ENCODE peak calls at places on chromosomes 6 and 20, in seven cellular contexts. F is mammary epithelial cell, V is A549, X is IMR-90, I is neural progenitor cell, U is HCT116, Y is fibroblast of lung. J is an unnamed sample.

GRCh38 chr6:1244941-1245340 is 67.0 kb upstream of the FOXQ1 start:
- DNase-seq in U (no peak), V (no peak), I (no peak), X (no peak), F (no peak), Y (no peak), J (no peak)

GRCh38 chr6:130671119-130672104 is 155.8 kb upstream of the SMLR1 start:
- DNase-seq in V (no peak), X (peak), Y (no peak), U (no peak), F (no peak), I (no peak), J (no peak)

GRCh38 chr6:118930680-118931079 is 4.3 kb downstream of the MCM9 start:
- DNase-seq in V (no peak), U (no peak), I (no peak), F (no peak), Y (no peak), X (no peak), J (no peak)

GRCh38 chr6:131255911-131256310 is 120.6 kb downstream of the AKAP7 start:
- DNase-seq in Y (peak), X (no peak), I (no peak), F (peak), U (no peak), V (no peak), J (peak)

GRCh38 chr6:31575335-31575901 is at the start of gene TNF:
- DNase-seq in I (no peak), X (no peak), U (no peak), F (peak), Y (no peak), V (no peak), J (no peak)

GRCh38 chr6:61562098-61562497 is 723.9 kb downstream of the KHDRBS2 start:
- DNase-seq in X (no peak), F (no peak), I (no peak), V (no peak), U (no peak), Y (no peak), J (no peak)

GRCh38 chr6:43951063-43951755 is 176.0 kb downstream of the MRPL14 start:
- DNase-seq in X (no peak), F (no peak), V (peak), Y (no peak), I (peak), U (peak), J (peak)

GRCh38 chr6:158131926-158132325 is 36.1 kb downstream of the SERAC1 start:
- DNase-seq in F (peak), Y (peak), V (peak), X (peak), U (no peak), I (peak), J (no peak)

GRCh38 chr20:45518282-45518681 is 2.9 kb upstream of the SPINT3 start:
- DNase-seq in F (peak), X (no peak), I (no peak), Y (peak), V (no peak), U (no peak), J (peak)

GRCh38 chr20:24736131-24736843 is 212.8 kb upstream of the CST7 start:
- DNase-seq in I (no peak), V (no peak), F (no peak), U (no peak), Y (peak), X (peak), J (no peak)

GRCh38 chr20:20772492-20773047 is 60.1 kb upstream of the RALGAPA2 start:
- DNase-seq in Y (no peak), F (no peak), V (no peak), I (no peak), X (no peak), U (no peak), J (no peak)

GRCh38 chr6:44254957-44255808 is 2.1 kb downstream of the SLC35B2 start:
- DNase-seq in X (no peak), Y (peak), U (no peak), I (no peak), F (peak), V (peak), J (peak)

GRCh38 chr6:149847943-149848267 is 16.3 kb downstream of the LRP11 start:
- DNase-seq in F (no peak), V (no peak), I (no peak), U (no peak), Y (peak), X (no peak), J (no peak)

GRCh38 chr6:4667591-4667990 is 108.6 kb upstream of the CDYL start:
- DNase-seq in X (no peak), V (no peak), F (no peak), Y (no peak), I (no peak), U (no peak), J (no peak)

GRCh38 chr6:7261030-7261841 is 51.8 kb downstream of the SSR1 start:
- DNase-seq in X (peak), Y (peak), V (peak), U (peak), F (peak), I (peak), J (peak)

GRCh38 chr6:16669227-16669626 is 92.0 kb downstream of the ATXN1 start:
- DNase-seq in V (peak), X (peak), F (peak), I (no peak), U (peak), Y (peak), J (peak)

GRCh38 chr6:11093065-11093590 is 506 bp upstream of the SMIM13 start:
- DNase-seq in Y (peak), X (peak), V (peak), F (no peak), U (no peak), I (no peak), J (no peak)

GRCh38 chr6:138545621-138545980 is 46.3 kb upstream of the NHSL1 start:
- DNase-seq in X (peak), F (no peak), U (no peak), Y (peak), V (no peak), I (peak), J (no peak)

GRCh38 chr20:33348136-33348937 is 53.0 kb downstream of the CDK5RAP1 start:
- DNase-seq in V (no peak), Y (no peak), F (no peak), I (peak), U (no peak), X (no peak), J (no peak)

GRCh38 chr20:45318386-45318939 is 10.4 kb upstream of the MATN4 start:
- DNase-seq in I (no peak), Y (no peak), V (no peak), X (no peak), U (no peak), F (no peak), J (no peak)

GRCh38 chr6:152380993-152381898 is 255.9 kb downstream of the SYNE1 start:
- DNase-seq in Y (peak), U (peak), F (peak), V (peak), X (peak), I (peak), J (peak)

GRCh38 chr20:61620174-61620573 is 368.1 kb downstream of the CDH4 start:
- DNase-seq in X (no peak), U (no peak), Y (no peak), I (no peak), F (no peak), V (no peak), J (no peak)

GRCh38 chr6:22466665-22467064 is 102.7 kb upstream of the HDGFL1 start:
- DNase-seq in F (no peak), U (no peak), Y (no peak), V (no peak), X (no peak), I (peak), J (no peak)

GRCh38 chr6:82840571-82840970 is 225.1 kb downstream of the UBE3D start:
- DNase-seq in F (no peak), U (no peak), Y (peak), X (peak), V (no peak), I (no peak), J (no peak)

GRCh38 chr6:2877057-2877882 is 25.8 kb downstream of the SERPINB9 start:
- DNase-seq in X (peak), I (no peak), F (peak), V (peak), U (no peak), Y (peak), J (peak)

GRCh38 chr20:45355209-45355608 is 7.0 kb upstream of the SDC4 start:
- DNase-seq in V (peak), Y (peak), I (no peak), F (peak), X (peak), U (no peak), J (no peak)

GRCh38 chr6:130467146-130467545 is 101.3 kb downstream of the TMEM200A start:
- DNase-seq in Y (no peak), I (no peak), V (no peak), X (no peak), U (no peak), F (no peak), J (no peak)

GRCh38 chr6:141107562-141108160 is 1025.1 kb upstream of the GJE1 start:
- DNase-seq in I (no peak), U (peak), Y (peak), X (peak), F (peak), V (no peak), J (peak)

GRCh38 chr6:130890531-130890950 is 63.3 kb downstream of the SMLR1 start:
- DNase-seq in X (peak), U (no peak), I (no peak), F (no peak), Y (peak), V (no peak), J (no peak)

GRCh38 chr6:64988148-64988547 is 718.9 kb downstream of the EYS start:
- DNase-seq in F (no peak), Y (no peak), X (peak), I (no peak), V (peak), U (no peak), J (no peak)

GRCh38 chr20:56665806-56666205 is 36.7 kb downstream of the TFAP2C start:
- DNase-seq in F (no peak), X (no peak), Y (no peak), I (no peak), V (peak), U (no peak), J (no peak)

GRCh38 chr6:73866305-73866704 is 170.3 kb downstream of the CD109 start:
- DNase-seq in X (no peak), I (no peak), F (no peak), U (no peak), Y (no peak), V (no peak), J (no peak)

GRCh38 chr6:106825156-106825555 is 149.4 kb downstream of the CD24 start:
- DNase-seq in V (peak), I (no peak), U (no peak), Y (peak), X (no peak), F (no peak), J (no peak)

GRCh38 chr20:35009665-35010328 is 54.1 kb downstream of the MYH7B start:
- DNase-seq in V (no peak), X (no peak), I (no peak), F (no peak), Y (no peak), U (no peak), J (no peak)

GRCh38 chr20:61909821-61910220 is 155.9 kb downstream of the TAF4 start:
- DNase-seq in Y (no peak), U (no peak), F (no peak), V (no peak), X (no peak), I (no peak), J (no peak)

GRCh38 chr6:26329763-26330511 is 35.1 kb upstream of the BTN3A2 start:
- DNase-seq in V (peak), F (peak), I (peak), U (no peak), Y (peak), X (peak), J (peak)

GRCh38 chr6:20426177-20427082 is 24.8 kb downstream of the E2F3 start:
- DNase-seq in I (no peak), U (no peak), Y (no peak), F (no peak), X (no peak), V (no peak), J (no peak)

GRCh38 chr6:168636147-168636982 is 195.4 kb downstream of the SMOC2 start:
- DNase-seq in F (no peak), I (peak), U (no peak), V (no peak), Y (no peak), X (no peak), J (no peak)

GRCh38 chr20:45752747-45753146 is 30.6 kb downstream of the SPINT4 start:
- DNase-seq in Y (peak), V (no peak), U (no peak), I (no peak), X (peak), F (peak), J (no peak)

GRCh38 chr6:129632081-129632758 is 77.8 kb downstream of the ARHGAP18 start:
- DNase-seq in F (no peak), Y (no peak), I (no peak), X (no peak), U (no peak), V (no peak), J (no peak)

DNA sequence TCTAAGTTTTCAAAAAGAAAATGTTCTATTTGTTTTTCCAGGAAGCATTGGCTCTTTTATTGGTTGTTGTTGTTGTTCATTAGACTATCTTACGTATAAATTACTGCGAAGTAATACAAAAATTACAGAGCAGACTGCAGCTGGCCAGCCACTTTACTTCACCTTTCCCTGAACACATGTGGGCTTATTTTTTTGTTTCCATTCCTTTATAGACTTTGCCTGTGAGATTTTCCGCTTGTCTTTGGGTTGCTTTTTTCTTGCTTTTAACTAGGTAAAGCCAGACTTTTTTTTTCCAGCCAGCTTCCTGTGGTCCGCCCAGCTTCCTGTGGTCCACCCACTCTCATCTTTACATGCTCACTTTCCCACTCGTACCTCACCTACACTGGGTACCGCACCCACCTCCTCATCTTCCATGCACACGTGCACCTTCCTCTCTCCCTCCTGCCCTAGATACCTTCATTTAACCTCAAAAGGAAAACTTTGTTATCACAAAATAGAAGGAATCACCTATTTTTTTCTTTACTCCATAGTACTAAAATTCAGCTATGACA is 79.0 kb downstream of the IPCEF1 start:
- DNase-seq in U (no peak), I (no peak), Y (no peak), F (no peak), X (no peak), V (no peak), J (no peak)
- H3K4me2 ChIP-seq in U (peak), I (no peak), Y (no peak), F (peak), X (no peak), V (peak), J (peak)

DNA sequence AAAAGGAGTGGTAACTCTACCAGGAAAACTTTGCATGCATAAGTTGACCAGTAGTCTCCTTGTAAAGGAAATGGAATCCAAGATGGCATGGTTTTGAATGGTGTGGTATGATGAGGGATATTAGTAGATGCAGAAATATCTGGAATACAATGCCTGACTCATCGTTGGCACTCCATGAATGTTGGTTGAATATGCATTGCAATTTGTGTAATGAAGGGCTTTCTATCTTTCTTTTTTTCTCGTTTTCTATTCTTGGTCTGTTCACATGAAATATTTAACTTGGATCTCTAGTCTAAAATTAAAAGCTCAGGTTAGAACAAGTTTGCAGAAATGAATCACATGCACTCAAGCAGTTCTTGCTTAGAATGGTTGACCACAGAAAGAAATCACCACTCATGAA is 277.3 kb upstream of the PRND start:
- DNase-seq in U (no peak), I (no peak), V (no peak), X (peak), F (peak), Y (peak), J (no peak)
- H3K27ac ChIP-seq in U (no peak), I (no peak), V (no peak), X (no peak), F (peak), Y (no peak), J (no peak)

DNA sequence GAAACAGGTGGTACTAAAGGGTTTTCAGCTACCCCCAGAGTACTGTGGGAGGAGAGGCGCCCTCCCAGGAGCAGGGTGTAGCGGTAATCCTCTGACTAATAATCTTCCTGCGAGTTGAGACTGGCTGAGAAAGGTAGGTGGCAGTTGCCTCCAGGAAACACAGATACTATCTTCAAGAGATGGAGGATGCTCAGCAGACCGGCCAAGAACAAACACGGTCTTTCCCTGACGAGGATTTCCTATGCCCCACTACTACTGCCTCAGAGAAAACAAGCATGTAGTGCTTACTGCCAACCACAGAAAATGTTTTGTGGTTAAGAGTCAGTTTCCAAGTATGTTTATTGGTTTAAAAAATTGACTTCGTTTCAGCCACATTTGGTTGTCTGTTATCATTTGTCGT is 26.8 kb downstream of the C6orf89 start:
- DNase-seq in V (no peak), Y (peak), U (no peak), I (no peak), X (peak), F (peak), J (peak)
- TF ChIP-seq CTCF in V (no peak), Y (no peak), U (no peak), I (no peak), X (no peak), F (no peak), J (no peak)

GRCh38 chr6:142333431-142333830 is 31.6 kb downstream of the ADGRG6 start:
- DNase-seq in X (no peak), F (no peak), I (no peak), Y (no peak), V (no peak), U (no peak), J (no peak)
- H3K4me2 ChIP-seq in X (no peak), F (no peak), I (no peak), Y (no peak), V (peak), U (peak), J (no peak)

DNA sequence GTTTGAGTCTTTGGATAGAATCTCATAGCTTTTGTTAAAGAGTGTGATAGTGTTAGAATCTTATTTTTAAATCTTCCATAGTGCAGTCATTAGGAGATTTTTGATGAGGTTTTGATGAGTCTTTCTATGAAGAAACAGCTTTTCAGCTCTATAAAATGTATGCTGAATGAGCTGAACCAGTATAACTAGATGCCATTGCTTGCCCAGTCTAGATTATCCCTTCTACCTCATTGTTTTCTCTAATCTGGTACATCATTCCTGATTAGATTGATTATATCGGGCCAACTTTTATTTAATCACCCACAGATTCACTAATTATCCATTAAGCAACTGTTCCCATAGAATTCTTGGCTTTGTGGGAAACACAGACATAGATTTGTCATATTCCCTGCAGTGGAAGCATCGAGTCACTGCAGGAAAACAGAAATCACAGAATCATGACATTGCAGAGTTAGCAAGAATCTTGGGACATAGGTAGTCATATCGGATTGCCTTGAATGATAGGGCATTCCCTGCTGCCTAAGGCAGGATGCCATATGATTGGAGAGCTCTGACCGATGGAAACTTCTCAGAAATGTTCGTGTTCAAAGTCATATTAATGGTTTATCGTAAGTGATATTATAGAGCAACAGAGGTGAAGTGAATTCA is 882.7 kb upstream of the FLRT3 start:
- DNase-seq in F (peak), V (no peak), Y (no peak), I (no peak), X (no peak), U (no peak), J (no peak)
- H3K27ac ChIP-seq in F (peak), V (no peak), Y (no peak), I (no peak), X (no peak), U (no peak), J (no peak)

GRCh38 chr20:38875170-38875993 is 50.8 kb upstream of the FAM83D start:
- DNase-seq in U (no peak), I (no peak), Y (no peak), F (no peak), V (no peak), X (no peak), J (no peak)
- TF ChIP-seq CTCF in U (no peak), I (no peak), Y (no peak), F (no peak), V (no peak), X (no peak), J (no peak)

GRCh38 chr6:126341126-126341525 is 1.2 kb downstream of the CENPW start:
- DNase-seq in X (no peak), U (no peak), V (no peak), I (no peak), Y (no peak), F (peak), J (no peak)
- H3K4me2 ChIP-seq in X (peak), U (peak), V (peak), I (peak), Y (peak), F (peak), J (peak)

DNA sequence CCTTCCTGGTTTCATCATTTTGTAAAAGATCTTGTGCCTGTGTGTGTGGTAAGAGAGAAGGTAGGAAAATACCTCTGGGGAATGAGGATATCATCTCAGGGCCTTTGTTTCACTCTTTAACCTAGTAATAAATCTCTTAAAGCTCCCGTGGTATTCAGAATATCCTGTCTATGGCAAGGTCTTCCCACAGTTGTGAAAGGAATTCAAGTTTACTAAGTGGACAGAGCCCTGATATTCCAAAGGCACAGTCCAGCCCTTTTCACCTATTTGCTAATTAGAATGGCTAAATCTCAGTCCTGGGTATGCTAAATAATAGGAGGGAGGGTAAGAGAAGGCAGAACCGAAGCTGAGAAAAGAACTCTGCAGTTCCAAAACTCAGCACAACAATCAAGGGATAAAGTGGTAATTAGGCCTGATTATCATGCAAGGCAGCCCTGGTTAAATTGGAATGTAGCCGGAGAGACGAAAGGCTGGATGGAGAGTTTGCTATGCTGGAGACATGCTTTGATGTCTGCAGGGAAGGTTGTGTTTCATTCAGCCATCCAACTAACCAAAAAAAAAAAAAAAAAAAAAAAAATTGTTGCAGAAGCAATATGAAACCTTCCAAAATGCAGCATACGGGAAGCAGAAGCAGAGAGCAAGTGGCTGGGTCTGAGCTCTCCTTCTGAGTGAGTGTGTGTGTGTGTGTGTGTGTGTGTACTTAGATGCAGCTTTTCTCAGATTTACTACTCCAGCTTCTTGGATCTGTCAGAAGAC is 28.5 kb upstream of the PIM1 start:
- DNase-seq in X (peak), V (no peak), F (no peak), U (no peak), Y (peak), I (peak), J (peak)
- H3K27ac ChIP-seq in X (peak), V (peak), F (no peak), U (no peak), Y (no peak), I (peak), J (peak)